ENCODE peak calls at places on chromosomes 6 and 20, in nine cellular contexts. One of them, this sample, is unnamed.

GRCh38 chr20:53621482-53622246 is 28.0 kb upstream of the ZNF217 start:
- DNase-seq in AML-193: peak; percentile 51
- DNase-seq in A549: peak; percentile 96
- DNase-seq in NCI-H2081: peak; percentile 8
- DNase-seq in amniotic epithelial cell: peak; percentile 91
- DNase-seq in AG10803: peak; percentile 97
- DNase-seq in activated T-cell treated with anti-CD3 and anti-CD28 coated beads, Interleukin-2, amount 50 U/mL, for 4 hours: no peak
- DNase-seq in upper lobe of right lung: peak; percentile 60
- DNase-seq in testis: peak; percentile 45
- DNase-seq in this sample: no peak

GRCh38 chr6:37830225-37830624 is 10.7 kb downstream of the ZFAND3 start:
- DNase-seq in AML-193: no peak
- DNase-seq in A549: no peak
- DNase-seq in NCI-H2081: no peak
- DNase-seq in amniotic epithelial cell: no peak
- DNase-seq in AG10803: no peak
- DNase-seq in activated T-cell treated with anti-CD3 and anti-CD28 coated beads, Interleukin-2, amount 50 U/mL, for 4 hours: no peak
- DNase-seq in upper lobe of right lung: no peak
- DNase-seq in testis: no peak
- DNase-seq in this sample: no peak

GRCh38 chr6:143253630-143254029 is 192.9 kb downstream of the AIG1 start:
- DNase-seq in AML-193: no peak
- DNase-seq in A549: no peak
- DNase-seq in NCI-H2081: no peak
- DNase-seq in amniotic epithelial cell: no peak
- DNase-seq in AG10803: no peak
- DNase-seq in activated T-cell treated with anti-CD3 and anti-CD28 coated beads, Interleukin-2, amount 50 U/mL, for 4 hours: no peak
- DNase-seq in upper lobe of right lung: no peak
- DNase-seq in testis: no peak
- DNase-seq in this sample: no peak

GRCh38 chr6:36150283-36150682 is 20.0 kb downstream of the MAPK13 start:
- DNase-seq in AML-193: no peak
- DNase-seq in A549: no peak
- DNase-seq in NCI-H2081: no peak
- DNase-seq in amniotic epithelial cell: peak; percentile 81
- DNase-seq in AG10803: peak; percentile 31
- DNase-seq in activated T-cell treated with anti-CD3 and anti-CD28 coated beads, Interleukin-2, amount 50 U/mL, for 4 hours: no peak
- DNase-seq in upper lobe of right lung: no peak
- DNase-seq in testis: no peak
- DNase-seq in this sample: no peak

GRCh38 chr6:136060052-136060451 is 190.1 kb downstream of the MTFR2 start:
- DNase-seq in AML-193: no peak
- DNase-seq in A549: no peak
- DNase-seq in NCI-H2081: no peak
- DNase-seq in amniotic epithelial cell: no peak
- DNase-seq in AG10803: no peak
- DNase-seq in activated T-cell treated with anti-CD3 and anti-CD28 coated beads, Interleukin-2, amount 50 U/mL, for 4 hours: no peak
- DNase-seq in upper lobe of right lung: no peak
- DNase-seq in testis: no peak
- DNase-seq in this sample: no peak

GRCh38 chr6:14039038-14039437 is 78.5 kb upstream of the CD83 start:
- DNase-seq in AML-193: no peak
- DNase-seq in A549: no peak
- DNase-seq in NCI-H2081: no peak
- DNase-seq in amniotic epithelial cell: no peak
- DNase-seq in AG10803: no peak
- DNase-seq in activated T-cell treated with anti-CD3 and anti-CD28 coated beads, Interleukin-2, amount 50 U/mL, for 4 hours: no peak
- DNase-seq in upper lobe of right lung: no peak
- DNase-seq in testis: no peak
- DNase-seq in this sample: no peak

GRCh38 chr6:166957087-166957804 is 896 bp upstream of the RNASET2 start:
- DNase-seq in AML-193: peak; percentile 63
- DNase-seq in A549: no peak
- DNase-seq in NCI-H2081: no peak
- DNase-seq in amniotic epithelial cell: no peak
- DNase-seq in AG10803: peak; percentile 35
- DNase-seq in activated T-cell treated with anti-CD3 and anti-CD28 coated beads, Interleukin-2, amount 50 U/mL, for 4 hours: peak; percentile 29
- DNase-seq in upper lobe of right lung: peak; percentile 88
- DNase-seq in testis: peak; percentile 46
- DNase-seq in this sample: no peak

GRCh38 chr6:154302111-154302752 is 54.4 kb downstream of the IPCEF1 start:
- DNase-seq in AML-193: peak; percentile 98
- DNase-seq in A549: no peak
- DNase-seq in NCI-H2081: no peak
- DNase-seq in amniotic epithelial cell: peak; percentile 91
- DNase-seq in AG10803: peak; percentile 64
- DNase-seq in activated T-cell treated with anti-CD3 and anti-CD28 coated beads, Interleukin-2, amount 50 U/mL, for 4 hours: no peak
- DNase-seq in upper lobe of right lung: no peak
- DNase-seq in testis: no peak
- DNase-seq in this sample: no peak

GRCh38 chr6:56851104-56851503 is 103.8 kb upstream of the BEND6 start:
- DNase-seq in AML-193: no peak
- DNase-seq in A549: no peak
- DNase-seq in NCI-H2081: no peak
- DNase-seq in amniotic epithelial cell: peak; percentile 49
- DNase-seq in AG10803: no peak
- DNase-seq in activated T-cell treated with anti-CD3 and anti-CD28 coated beads, Interleukin-2, amount 50 U/mL, for 4 hours: no peak
- DNase-seq in upper lobe of right lung: no peak
- DNase-seq in testis: no peak
- DNase-seq in this sample: peak; percentile 20

This sample was measured in NT2/D1.